ENCODE peak calls at places on chromosomes 13 and 19, in four cellular contexts. One of them, this sample, is unnamed.
A peak's percentile ranks its signal among the peaks of the same experiment; 100 is the strongest.

GRCh38 chr19:30679286-30679685 is 307.1 kb downstream of the ZNF536 start:
- DNase-seq in dermis microvascular lymphatic vessel endothelial cell: no peak
- DNase-seq in gastrocnemius medialis: no peak
- DNase-seq in adipocyte: no peak
- DNase-seq in this sample: no peak

GRCh38 chr13:99895428-99895998 is 76.1 kb downstream of the ZIC5 start:
- DNase-seq in gastrocnemius medialis: no peak
- DNase-seq in adipocyte: no peak
- DNase-seq in dermis microvascular lymphatic vessel endothelial cell: no peak
- DNase-seq in this sample: no peak

GRCh38 chr19:13902993-13903555 is 2.8 kb downstream of the BRME1 start:
- DNase-seq in gastrocnemius medialis: no peak
- DNase-seq in adipocyte: peak; percentile 26
- DNase-seq in dermis microvascular lymphatic vessel endothelial cell: no peak
- DNase-seq in this sample: no peak

GRCh38 chr13:77779461-77780272 is 82.2 kb downstream of the SLAIN1 start:
- DNase-seq in gastrocnemius medialis: no peak
- DNase-seq in dermis microvascular lymphatic vessel endothelial cell: peak; percentile 80
- DNase-seq in adipocyte: peak; percentile 85
- DNase-seq in this sample: no peak

GRCh38 chr13:29746167-29746677 is 104.2 kb downstream of the UBL3 start:
- DNase-seq in dermis microvascular lymphatic vessel endothelial cell: no peak
- DNase-seq in adipocyte: peak; percentile 10
- DNase-seq in gastrocnemius medialis: no peak
- DNase-seq in this sample: no peak

GRCh38 chr19:42226886-42227285 is 6.8 kb downstream of the ZNF526 start:
- DNase-seq in adipocyte: no peak
- DNase-seq in dermis microvascular lymphatic vessel endothelial cell: no peak
- DNase-seq in gastrocnemius medialis: no peak
- DNase-seq in this sample: no peak

GRCh38 chr19:38693380-38694223 is 46.2 kb downstream of the ACTN4 start:
- DNase-seq in gastrocnemius medialis: no peak
- DNase-seq in adipocyte: peak; percentile 65
- DNase-seq in dermis microvascular lymphatic vessel endothelial cell: no peak
- DNase-seq in this sample: peak; percentile 60

GRCh38 chr19:55958356-55958755 is 10.7 kb downstream of the NLRP8 start:
- DNase-seq in dermis microvascular lymphatic vessel endothelial cell: no peak
- DNase-seq in gastrocnemius medialis: no peak
- DNase-seq in adipocyte: no peak
- DNase-seq in this sample: no peak

GRCh38 chr19:56350416-56351045 is 35.9 kb upstream of the ZSCAN5A start:
- DNase-seq in gastrocnemius medialis: no peak
- DNase-seq in adipocyte: peak; percentile 75
- DNase-seq in dermis microvascular lymphatic vessel endothelial cell: peak; percentile 38
- DNase-seq in this sample: no peak

GRCh38 chr13:45768668-45769067 is 66.5 kb downstream of the CBY2 start:
- DNase-seq in gastrocnemius medialis: no peak
- DNase-seq in dermis microvascular lymphatic vessel endothelial cell: no peak
- DNase-seq in adipocyte: no peak
- DNase-seq in this sample: no peak

GRCh38 chr19:11092181-11092538 is 2.9 kb downstream of the LDLR start:
- DNase-seq in adipocyte: peak; percentile 74
- DNase-seq in dermis microvascular lymphatic vessel endothelial cell: peak; percentile 92
- DNase-seq in gastrocnemius medialis: no peak
- DNase-seq in this sample: no peak

GRCh38 chr13:80955487-80955886 is 614.6 kb upstream of the SPRY2 start:
- DNase-seq in adipocyte: no peak
- DNase-seq in dermis microvascular lymphatic vessel endothelial cell: no peak
- DNase-seq in gastrocnemius medialis: no peak
- DNase-seq in this sample: no peak

GRCh38 chr13:29886446-29886845 is 36.0 kb upstream of the UBL3 start:
- DNase-seq in gastrocnemius medialis: no peak
- DNase-seq in adipocyte: no peak
- DNase-seq in dermis microvascular lymphatic vessel endothelial cell: no peak
- DNase-seq in this sample: no peak

GRCh38 chr19:32570081-32570785 is 10.8 kb upstream of the PDCD5 start:
- DNase-seq in adipocyte: peak; percentile 78
- DNase-seq in gastrocnemius medialis: peak; percentile 15
- DNase-seq in dermis microvascular lymphatic vessel endothelial cell: no peak
- DNase-seq in this sample: no peak

GRCh38 chr13:101346161-101346560 is 70.1 kb downstream of the NALCN start:
- DNase-seq in gastrocnemius medialis: no peak
- DNase-seq in adipocyte: no peak
- DNase-seq in dermis microvascular lymphatic vessel endothelial cell: no peak
- DNase-seq in this sample: no peak

GRCh38 chr13:98927954-98928927 is 49.6 kb downstream of the DOCK9 start:
- DNase-seq in dermis microvascular lymphatic vessel endothelial cell: peak; percentile 96
- DNase-seq in gastrocnemius medialis: peak; percentile 40
- DNase-seq in adipocyte: peak; percentile 64
- DNase-seq in this sample: no peak

GRCh38 chr13:30545320-30545719 is 72.4 kb upstream of the USPL1 start:
- DNase-seq in adipocyte: no peak
- DNase-seq in dermis microvascular lymphatic vessel endothelial cell: no peak
- DNase-seq in gastrocnemius medialis: no peak
- DNase-seq in this sample: no peak

GRCh38 chr19:41705393-41706174 is 2.8 kb upstream of the CEACAM5 start:
- DNase-seq in adipocyte: peak; percentile 27
- DNase-seq in dermis microvascular lymphatic vessel endothelial cell: no peak
- DNase-seq in gastrocnemius medialis: no peak
- DNase-seq in this sample: peak; percentile 44

This sample was measured in right lobe of liver.